ENCODE peak calls at places on chromosomes 13 and 19, in eight cellular contexts. A is skeletal muscle cell; O is tibial artery; R is stomach; B is CD8-positive, alpha-beta T cell; V is anterior cingulate cortex; I is NCI-H1694 treated with DMSO at 0.1 percent for 48 hours; H is activated T-helper 2 cell treated with anti-CD3 and anti-CD28 coated beads, Interferon-gamma antibody, Interleukin-2, Interleukin-4, amounts not matched to agents 10 μg/mL and 5 μg/mL and 100 μg/mL, durations not matched to agents 14 hours and 24 hours and 36 hours. G is an unnamed sample.
A peak's percentile ranks its signal among the peaks of the same experiment; 100 is the strongest.

GRCh38 chr13:111907341-111907880 is 159.5 kb upstream of the SOX1 start:
- DNase-seq in A (no peak), O (no peak), R (no peak), B (no peak), V (no peak), I (no peak), H (no peak), G (no peak)

GRCh38 chr19:55461974-55462628 is 659 bp upstream of the ISOC2 start:
- DNase-seq in A (no peak), O (no peak), R (no peak), B (no peak), V (no peak), I (no peak), H (no peak), G (no peak)

GRCh38 chr13:112346173-112346898 is 29.8 kb upstream of the SPACA7 start:
- DNase-seq in A (no peak), O (peak; percentile 55), R (no peak), B (no peak), V (no peak), I (no peak), H (no peak), G (no peak)

GRCh38 chr19:6458695-6459355 is 767 bp downstream of the SLC25A23 start:
- DNase-seq in A (no peak), O (peak; percentile 67), R (peak; percentile 53), B (no peak), V (no peak), I (no peak), H (no peak), G (no peak)

GRCh38 chr13:113904411-113904810 is 40.5 kb upstream of the GAS6 start:
- DNase-seq in A (no peak), O (peak; percentile 75), R (peak; percentile 67), B (peak; percentile 23), V (no peak), I (peak; percentile 6), H (peak; percentile 7), G (peak; percentile 68)

GRCh38 chr13:111249637-111250360 is 70.6 kb upstream of the TEX29 start:
- DNase-seq in A (no peak), O (no peak), R (no peak), B (no peak), V (no peak), I (no peak), H (no peak), G (no peak)

GRCh38 chr13:44573790-44574465 is 2.2 kb downstream of the TSC22D1 start:
- DNase-seq in A (peak; percentile 13), O (no peak), R (peak; percentile 67), B (no peak), V (no peak), I (no peak), H (no peak), G (no peak)

GRCh38 chr19:36719687-36720556 is 32.5 kb downstream of the ZNF567 start:
- DNase-seq in A (no peak), O (no peak), R (no peak), B (no peak), V (no peak), I (no peak), H (no peak), G (no peak)

GRCh38 chr13:113897161-113897560 is 33.3 kb upstream of the GAS6 start:
- DNase-seq in A (peak; percentile 91), O (no peak), R (no peak), B (no peak), V (no peak), I (no peak), H (no peak), G (no peak)

GRCh38 chr13:25874064-25874737 is 177.6 kb downstream of the SHISA2 start:
- DNase-seq in A (no peak), O (no peak), R (no peak), B (no peak), V (no peak), I (no peak), H (no peak), G (no peak)

GRCh38 chr19:56720281-56720680 is 48.7 kb upstream of the ZNF835 start:
- DNase-seq in A (no peak), O (no peak), R (no peak), B (no peak), V (peak; percentile 60), I (no peak), H (no peak), G (peak; percentile 13)

GRCh38 chr19:4389511-4390016 is 10.8 kb downstream of the SH3GL1 start:
- DNase-seq in A (no peak), O (peak; percentile 65), R (no peak), B (no peak), V (no peak), I (no peak), H (no peak), G (no peak)

GRCh38 chr19:2729943-2730818 is 9.0 kb upstream of the DIRAS1 start:
- DNase-seq in A (no peak), O (no peak), R (no peak), B (no peak), V (no peak), I (no peak), H (no peak), G (no peak)